ENCODE peak calls at places on chromosomes 4 and X, in eight cellular contexts. Q is naive thymus-derived CD4-positive, alpha-beta T cell; R is activated gamma-delta T cell treated with Interleukin-2 at 50 U/mL for 16 hours; F is NCI-H1105 treated with DMSO at 0.1 percent for 48 hours; L is AG04449; T is kidney glomerular epithelial cell; D is EL; V is Panc1. C is an unnamed sample.

GRCh38 chrX:147894332-147894870 is 17.3 kb upstream of the FMR1 start:
- DNase-seq in Q (no peak), R (no peak), F (no peak), L (no peak), T (peak; percentile 48), D (no peak), V (no peak), C (no peak)

GRCh38 chr4:115113382-115114106 is at the start of gene NDST4:
- DNase-seq in Q (no peak), R (no peak), F (peak; percentile 69), L (no peak), T (peak; percentile 15), D (no peak), V (no peak), C (peak; percentile 9)

GRCh38 chr4:108512615-108513505 is 107.5 kb upstream of the RPL34 start:
- DNase-seq in Q (peak; percentile 42), R (peak; percentile 33), F (peak; percentile 61), L (no peak), T (peak; percentile 35), D (peak; percentile 34), V (no peak), C (peak; percentile 18)

GRCh38 chr4:128221556-128221955 is 66.1 kb downstream of the PGRMC2 start:
- DNase-seq in Q (no peak), R (no peak), F (no peak), L (no peak), T (no peak), D (no peak), V (no peak), C (no peak)

GRCh38 chr4:144948421-144948820 is 149.6 kb downstream of the ANAPC10 start:
- DNase-seq in Q (no peak), R (no peak), F (no peak), L (no peak), T (no peak), D (no peak), V (no peak), C (no peak)

GRCh38 chr4:1579834-1580686 is 104.1 kb downstream of the FAM53A start:
- DNase-seq in Q (peak; percentile 93), R (peak; percentile 91), F (peak; percentile 10), L (no peak), T (no peak), D (peak; percentile 87), V (peak; percentile 32), C (peak; percentile 95)

GRCh38 chr4:1180663-1181062 is 8.3 kb upstream of the SPON2 start:
- DNase-seq in Q (no peak), R (no peak), F (no peak), L (no peak), T (no peak), D (no peak), V (no peak), C (no peak)

GRCh38 chr4:6746721-6747689 is 31.0 kb downstream of the BLOC1S4 start:
- DNase-seq in Q (no peak), R (no peak), F (peak; percentile 56), L (no peak), T (peak; percentile 74), D (no peak), V (no peak), C (no peak)

GRCh38 chrX:34341258-34341657 is 209.1 kb upstream of the FAM47A start:
- DNase-seq in Q (no peak), R (no peak), F (no peak), L (no peak), T (peak; percentile 14), D (no peak), V (no peak), C (no peak)

GRCh38 chr4:151992301-151992700 is 231.5 kb upstream of the GATB start:
- DNase-seq in Q (no peak), R (no peak), F (no peak), L (no peak), T (no peak), D (no peak), V (no peak), C (no peak)

GRCh38 chr4:17515724-17516407 is 901 bp downstream of the CLRN2 start:
- DNase-seq in Q (no peak), R (no peak), F (no peak), L (no peak), T (no peak), D (no peak), V (no peak), C (no peak)

GRCh38 chr4:61359301-61359700 is 159.2 kb downstream of the ADGRL3 start:
- DNase-seq in Q (no peak), R (no peak), F (no peak), L (no peak), T (no peak), D (no peak), V (no peak), C (no peak)